ENCODE peak calls at places on chromosome 17, in five cellular contexts. S, N, R, F and D are unnamed samples.

GRCh38 chr17:63934391-63935112 is 2.4 kb upstream of the CD79B start:
- DNase-seq in S (no peak), N (no peak), R (no peak), F (no peak), D (no peak)

GRCh38 chr17:50955160-50955559 is 89.0 kb upstream of the TOB1 start:
- DNase-seq in S (no peak), N (no peak), R (no peak), F (no peak), D (no peak)

GRCh38 chr17:42472709-42473521 is 14.2 kb downstream of the ATP6V0A1 start:
- DNase-seq in S (no peak), N (peak; percentile 62), R (no peak), F (peak; percentile 86), D (peak; percentile 79)

GRCh38 chr17:14351493-14351892 is 50.6 kb downstream of the HS3ST3B1 start:
- DNase-seq in S (peak; percentile 7), N (no peak), R (no peak), F (peak; percentile 18), D (no peak)

GRCh38 chr17:31425646-31426045 is 34.2 kb downstream of the RAB11FIP4 start:
- DNase-seq in S (no peak), N (peak; percentile 27), R (no peak), F (no peak), D (no peak)

GRCh38 chr17:57468932-57469775 is 212.8 kb downstream of the MSI2 start:
- DNase-seq in S (no peak), N (no peak), R (no peak), F (no peak), D (no peak)

GRCh38 chr17:58577696-58578095 is 63.3 kb upstream of the MTMR4 start:
- DNase-seq in S (peak; percentile 84), N (peak; percentile 57), R (peak; percentile 30), F (peak; percentile 6), D (peak; percentile 82)

GRCh38 chr17:44872131-44872768 is 24.6 kb downstream of the HIGD1B start:
- DNase-seq in S (no peak), N (no peak), R (peak; percentile 40), F (no peak), D (no peak)

GRCh38 chr17:43917348-43918025 is 10.2 kb upstream of the MPP2 start:
- DNase-seq in S (peak; percentile 80), N (peak; percentile 77), R (peak; percentile 32), F (no peak), D (no peak)

GRCh38 chr17:28916302-28916934 is 13.5 kb upstream of the DHRS13 start:
- DNase-seq in S (peak; percentile 47), N (peak; percentile 57), R (peak; percentile 50), F (no peak), D (peak; percentile 63)

GRCh38 chr17:74842599-74843351 is 16.9 kb downstream of the GRIN2C start:
- DNase-seq in S (peak; percentile 27), N (peak; percentile 64), R (peak; percentile 82), F (peak; percentile 22), D (peak; percentile 76)

GRCh38 chr17:80774146-80774545 is 217.5 kb upstream of the CHMP6 start:
- DNase-seq in S (no peak), N (no peak), R (no peak), F (no peak), D (no peak)

GRCh38 chr17:31843382-31843780 is 15.7 kb downstream of the COPRS start:
- DNase-seq in S (no peak), N (no peak), R (no peak), F (no peak), D (no peak)

GRCh38 chr17:27578718-27579085 is 52.3 kb upstream of the LGALS9 start:
- DNase-seq in S (no peak), N (peak; percentile 62), R (no peak), F (peak; percentile 60), D (peak; percentile 16)

GRCh38 chr17:20226814-20227482 is 217.8 kb downstream of the SPECC1 start:
- DNase-seq in S (peak; percentile 72), N (peak; percentile 88), R (peak; percentile 77), F (peak; percentile 71), D (peak; percentile 93)

GRCh38 chr17:17712268-17712924 is 31.1 kb downstream of the RAI1 start:
- DNase-seq in S (no peak), N (no peak), R (peak; percentile 94), F (peak; percentile 84), D (peak; percentile 89)

GRCh38 chr17:83073389-83074063 is 5.9 kb upstream of the METRNL start:
- DNase-seq in S (no peak), N (no peak), R (no peak), F (peak; percentile 36), D (no peak)

GRCh38 chr17:36213695-36214094 is 2.8 kb downstream of the CCL4L2 start:
- DNase-seq in S (peak; percentile 5), N (no peak), R (no peak), F (no peak), D (no peak)

GRCh38 chr17:37516131-37516561 is 26.5 kb downstream of the DUSP14 start:
- DNase-seq in S (no peak), N (peak; percentile 82), R (no peak), F (peak; percentile 75), D (no peak)

GRCh38 chr17:31313982-31314787 is at the start of gene EVI2B:
- DNase-seq in S (peak; percentile 75), N (no peak), R (peak; percentile 78), F (peak; percentile 39), D (peak; percentile 29)

GRCh38 chr17:8632087-8632486 is 1.6 kb upstream of the MYH10 start:
- DNase-seq in S (peak; percentile 31), N (peak; percentile 46), R (peak; percentile 78), F (no peak), D (no peak)

GRCh38 chr17:70168044-70168978 is 1.0 kb upstream of the KCNJ2 start:
- DNase-seq in S (peak; percentile 39), N (peak; percentile 83), R (peak; percentile 96), F (peak; percentile 70), D (peak; percentile 60)

GRCh38 chr17:35968520-35969054 is 12.7 kb downstream of the CCL16 start:
- DNase-seq in S (no peak), N (no peak), R (no peak), F (no peak), D (no peak)

GRCh38 chr17:42122371-42123303 is at the start of gene HSPB9:
- DNase-seq in S (no peak), N (peak; percentile 86), R (no peak), F (no peak), D (no peak)

GRCh38 chr17:54992797-54993639 is 24.5 kb downstream of the STXBP4 start:
- DNase-seq in S (peak; percentile 64), N (peak; percentile 70), R (peak; percentile 43), F (peak; percentile 19), D (peak; percentile 81)

GRCh38 chr17:65537845-65538678 is 23.4 kb downstream of the AXIN2 start:
- DNase-seq in S (no peak), N (no peak), R (no peak), F (no peak), D (no peak)

GRCh38 chr17:74452027-74452840 is 14.2 kb upstream of the CD300A start:
- DNase-seq in S (no peak), N (peak; percentile 41), R (no peak), F (no peak), D (no peak)

GRCh38 chr17:54967621-54968258 is 714 bp downstream of the COX11 start:
- DNase-seq in S (peak; percentile 63), N (peak; percentile 67), R (no peak), F (peak; percentile 54), D (peak; percentile 42)

GRCh38 chr17:57407287-57408063 is 151.2 kb downstream of the MSI2 start:
- DNase-seq in S (no peak), N (no peak), R (no peak), F (no peak), D (no peak)

GRCh38 chr17:43530303-43531081 is 15.6 kb downstream of the ETV4 start:
- DNase-seq in S (no peak), N (peak; percentile 100), R (peak; percentile 92), F (peak; percentile 91), D (peak; percentile 82)

GRCh38 chr17:41287050-41287449 is 11.6 kb downstream of the KRTAP9-7 start:
- DNase-seq in S (no peak), N (no peak), R (no peak), F (no peak), D (no peak)

GRCh38 chr17:59859444-59860025 is 33.2 kb downstream of the TUBD1 start:
- DNase-seq in S (peak; percentile 52), N (no peak), R (peak; percentile 76), F (peak; percentile 45), D (peak; percentile 88)

GRCh38 chr17:57522436-57523005 is 222.6 kb downstream of the CCDC182 start:
- DNase-seq in S (no peak), N (no peak), R (no peak), F (no peak), D (no peak)

GRCh38 chr17:63434951-63435571 is 11.0 kb downstream of the CYB561 start:
- DNase-seq in S (no peak), N (no peak), R (peak; percentile 39), F (peak; percentile 27), D (peak; percentile 30)

GRCh38 chr17:19410875-19411291 is at the start of gene RNF112:
- DNase-seq in S (no peak), N (peak; percentile 72), R (no peak), F (peak; percentile 47), D (peak; percentile 34)

GRCh38 chr17:81923302-81924260 is 4.0 kb downstream of the MAFG start:
- DNase-seq in S (peak; percentile 63), N (peak; percentile 97), R (no peak), F (peak; percentile 62), D (peak; percentile 86)

GRCh38 chr17:63276376-63276775 is 169.7 kb downstream of the CYB561 start:
- DNase-seq in S (no peak), N (no peak), R (no peak), F (no peak), D (no peak)

GRCh38 chr17:8939496-8940334 is 25.8 kb downstream of the PIK3R5 start:
- DNase-seq in S (peak; percentile 64), N (no peak), R (no peak), F (no peak), D (no peak)

GRCh38 chr17:7548585-7549400 is at the start of gene TNFSF12:
- DNase-seq in S (no peak), N (peak; percentile 44), R (peak; percentile 40), F (no peak), D (peak; percentile 72)
- H3K9ac ChIP-seq in S (no peak within 1 kb of the TSS), N (peak within 1 kb of the TSS; percentile 85), R (peak within 1 kb of the TSS; percentile 49), F (peak within 1 kb of the TSS; percentile 69), D (peak within 1 kb of the TSS; percentile 84)

GRCh38 chr17:73230088-73230487 is 31.6 kb downstream of the CPSF4L start:
- DNase-seq in S (no peak), N (no peak), R (no peak), F (no peak), D (no peak)
- H3K36me3 ChIP-seq in S (no peaks in the 10 kb centered on the region), N (no peaks in the 10 kb centered on the region), R (no peaks in the 10 kb centered on the region), F (peaks cover under 1% of the 10 kb centered on the region), D (peaks cover 1% of the 10 kb centered on the region)

GRCh38 chr17:39924691-39925055 is 2.7 kb downstream of the ORMDL3 start:
- DNase-seq in S (no peak), N (no peak), R (no peak), F (no peak), D (no peak)
- H3K9ac ChIP-seq in S (peak overlapping the region; percentile 3), N (no peak overlapping the region), R (no peak overlapping the region), F (peak overlapping the region; percentile 27), D (peak overlapping the region; percentile 6)

DNA sequence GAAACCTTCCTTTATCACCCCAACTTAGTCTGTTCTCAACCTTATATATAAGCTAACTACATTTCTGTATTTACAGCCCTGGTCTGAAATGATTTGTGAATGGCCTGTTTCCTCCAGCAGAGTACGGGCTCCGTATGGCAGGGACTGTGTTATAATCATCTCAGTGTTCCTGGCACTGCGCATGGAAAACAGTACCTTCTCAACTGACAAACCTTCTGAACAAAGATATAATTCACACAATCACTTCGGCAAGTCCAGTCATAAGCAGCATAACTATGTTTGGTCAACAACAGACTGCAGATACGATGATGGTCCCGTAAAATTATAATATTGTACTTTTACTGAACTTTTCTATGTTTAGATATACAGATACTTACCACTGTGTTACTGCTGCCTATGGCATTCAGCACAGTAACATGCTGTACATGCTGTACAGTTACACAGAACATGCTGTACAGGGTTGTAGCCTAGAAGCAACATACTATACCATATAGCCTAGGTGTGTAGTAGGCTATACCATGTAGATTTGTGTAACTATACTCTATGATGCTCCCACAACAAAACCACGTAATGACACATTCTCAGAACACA is 30.0 kb downstream of the ANKFY1 start:
- DNase-seq in S (no peak), N (no peak), R (no peak), F (no peak), D (no peak)
- H3K36me3 ChIP-seq in S (peaks cover 7% of the 10 kb centered on the region), N (peaks cover 4% of the 10 kb centered on the region), R (peaks cover 7% of the 10 kb centered on the region), F (peaks cover 9% of the 10 kb centered on the region), D (peaks cover 18% of the 10 kb centered on the region)